ENCODE peak calls at places on chromosomes 16 and 17, in four cellular contexts. S, R, E and A are unnamed samples.

GRCh38 chr16:89446136-89446974 is 44.0 kb downstream of the ANKRD11 start:
- DNase-seq in S (no peak), R (no peak), E (no peak), A (no peak)

GRCh38 chr16:79728923-79729240 is 128.3 kb upstream of the MAF start:
- DNase-seq in S (no peak), R (no peak), E (no peak), A (no peak)

GRCh38 chr16:12412890-12413289 is 390.8 kb downstream of the CPPED1 start:
- DNase-seq in S (no peak), R (no peak), E (no peak), A (no peak)

GRCh38 chr16:57299719-57300386 is 15.4 kb upstream of the PLLP start:
- DNase-seq in S (peak; percentile 76), R (peak; percentile 89), E (peak; percentile 90), A (peak; percentile 87)

GRCh38 chr16:12265168-12265567 is 288.6 kb downstream of the SNX29 start:
- DNase-seq in S (no peak), R (no peak), E (no peak), A (no peak)

GRCh38 chr17:70276931-70277330 is 107.6 kb downstream of the KCNJ2 start:
- DNase-seq in S (no peak), R (no peak), E (no peak), A (no peak)

GRCh38 chr16:83964684-83965443 is 3.2 kb upstream of the NECAB2 start:
- DNase-seq in S (no peak), R (no peak), E (no peak), A (no peak)

GRCh38 chr16:15434425-15435215 is at the start of gene BMERB1:
- DNase-seq in S (no peak), R (no peak), E (peak; percentile 81), A (peak; percentile 83)

GRCh38 chr16:6611535-6611934 is 721.1 kb upstream of the RBFOX1 start:
- DNase-seq in S (no peak), R (no peak), E (no peak), A (no peak)

GRCh38 chr17:81710514-81711308 is 1.4 kb upstream of the SLC25A10 start:
- DNase-seq in S (no peak), R (no peak), E (no peak), A (no peak)

GRCh38 chr16:11976850-11977205 is 294 bp downstream of the SNX29 start:
- DNase-seq in S (no peak), R (no peak), E (no peak), A (no peak)

GRCh38 chr16:1895949-1896675 is 22.1 kb downstream of the HS3ST6 start:
- DNase-seq in S (no peak), R (no peak), E (no peak), A (no peak)

GRCh38 chr17:82330322-82331239 is 3.0 kb downstream of the SECTM1 start:
- DNase-seq in S (peak; percentile 31), R (no peak), E (no peak), A (no peak)

GRCh38 chr17:76370261-76370993 is 14.0 kb upstream of the SPHK1 start:
- DNase-seq in S (peak; percentile 65), R (no peak), E (no peak), A (no peak)

GRCh38 chr16:10949424-10949970 is 5.1 kb downstream of the CLEC16A start:
- DNase-seq in S (no peak), R (peak; percentile 66), E (no peak), A (peak; percentile 21)

GRCh38 chr17:69450131-69450530 is 35.6 kb downstream of the MAP2K6 start:
- DNase-seq in S (no peak), R (no peak), E (no peak), A (no peak)

GRCh38 chr17:38338535-38338934 is 5.2 kb downstream of the GPR179 start:
- DNase-seq in S (no peak), R (no peak), E (no peak), A (no peak)

GRCh38 chr16:60331168-60331567 is 1597.1 kb upstream of the GOT2 start:
- DNase-seq in S (no peak), R (no peak), E (no peak), A (no peak)

GRCh38 chr17:45361976-45362375 is 45.2 kb upstream of the MAP3K14 start:
- DNase-seq in S (no peak), R (no peak), E (no peak), A (no peak)

GRCh38 chr16:10308305-10309193 is 77.3 kb upstream of the ATF7IP2 start:
- DNase-seq in S (no peak), R (no peak), E (no peak), A (no peak)

GRCh38 chr16:54568897-54569807 is 282.6 kb upstream of the IRX3 start:
- DNase-seq in S (no peak), R (no peak), E (no peak), A (no peak)

GRCh38 chr17:80599546-80600305 is 55.1 kb downstream of the RPTOR start:
- DNase-seq in S (no peak), R (no peak), E (no peak), A (no peak)

GRCh38 chr16:4966736-4967453 is 8.8 kb downstream of the SEC14L5 start:
- DNase-seq in S (no peak), R (no peak), E (no peak), A (no peak)

GRCh38 chr17:40187238-40187637 is 10.0 kb downstream of the RAPGEFL1 start:
- DNase-seq in S (no peak), R (no peak), E (no peak), A (no peak)

GRCh38 chr16:15602285-15603044 is 40.5 kb downstream of the MARF1 start:
- DNase-seq in S (no peak), R (no peak), E (no peak), A (no peak)

GRCh38 chr17:43651621-43652480 is 9.9 kb downstream of the MEOX1 start:
- DNase-seq in S (no peak), R (no peak), E (no peak), A (peak; percentile 55)

GRCh38 chr17:44312396-44313104 is 4.1 kb downstream of the RUNDC3A start:
- DNase-seq in S (no peak), R (no peak), E (no peak), A (no peak)

GRCh38 chr17:79006001-79006400 is 3.6 kb downstream of the CANT1 start:
- DNase-seq in S (no peak), R (no peak), E (no peak), A (no peak)

GRCh38 chr17:31508310-31509094 is 117.0 kb downstream of the RAB11FIP4 start:
- DNase-seq in S (no peak), R (peak; percentile 71), E (no peak), A (no peak)

GRCh38 chr17:40071720-40072480 is 9.1 kb downstream of the THRA start:
- DNase-seq in S (no peak), R (no peak), E (no peak), A (no peak)

GRCh38 chr17:17152385-17152784 is 53.7 kb downstream of the PLD6 start:
- DNase-seq in S (no peak), R (no peak), E (no peak), A (no peak)

GRCh38 chr16:71383054-71383773 is 24.7 kb downstream of the CALB2 start:
- DNase-seq in S (no peak), R (no peak), E (no peak), A (no peak)

GRCh38 chr17:43314582-43314981 is 80.8 kb upstream of the RNU2-1 start:
- DNase-seq in S (no peak), R (no peak), E (no peak), A (no peak)

GRCh38 chr17:82344175-82344907 is 10.8 kb upstream of the SECTM1 start:
- DNase-seq in S (no peak), R (no peak), E (no peak), A (no peak)

GRCh38 chr17:39595294-39595693 is 12.4 kb downstream of the NEUROD2 start:
- DNase-seq in S (no peak), R (no peak), E (no peak), A (no peak)

GRCh38 chr17:34892864-34893263 is 68.4 kb downstream of the CCT6B start:
- DNase-seq in S (no peak), R (no peak), E (no peak), A (peak; percentile 59)

GRCh38 chr16:20966746-20967145 is 66.2 kb downstream of the LYRM1 start:
- DNase-seq in S (no peak), R (no peak), E (no peak), A (no peak)

GRCh38 chr16:20957153-20957552 is 56.6 kb downstream of the LYRM1 start:
- DNase-seq in S (no peak), R (no peak), E (no peak), A (no peak)

GRCh38 chr16:20956319-20956718 is 55.7 kb downstream of the LYRM1 start:
- DNase-seq in S (no peak), R (no peak), E (no peak), A (no peak)

DNA sequence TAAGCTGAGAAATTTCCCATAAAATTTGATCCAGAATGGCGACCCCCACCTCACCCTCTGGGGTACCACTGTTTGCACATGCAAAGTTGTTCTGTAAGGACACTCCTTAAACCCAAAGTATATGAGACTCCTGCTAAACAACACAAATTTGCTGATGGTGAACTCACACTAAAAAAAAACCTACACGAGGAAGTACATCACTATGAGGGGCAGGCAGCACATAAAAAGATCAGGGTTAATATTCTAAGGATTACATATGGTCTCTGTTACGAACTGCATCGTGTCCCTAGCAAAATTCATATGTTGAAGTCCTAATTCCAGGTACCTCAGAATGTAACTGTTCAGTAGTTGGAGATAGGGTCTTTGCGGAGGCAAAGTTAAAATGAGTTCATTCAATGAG is 60.3 kb downstream of the LYRM1 start:
- DNase-seq in S (no peak), R (no peak), E (no peak), A (no peak)
- TF ChIP-seq CTCF in S (no peak), R (no peak), E (no peak), A (no peak)

GRCh38 chr16:68651136-68651535 is 6.0 kb downstream of the CDH3 start:
- DNase-seq in S (no peak), R (no peak), E (no peak), A (no peak)
- TF ChIP-seq CTCF in S (no peak), R (no peak), E (no peak), A (no peak)

GRCh38 chr16:64983983-64984382 is 137.9 kb downstream of the CDH11 start:
- DNase-seq in S (peak; percentile 53), R (no peak), E (no peak), A (peak; percentile 48)
- TF ChIP-seq CTCF in S (peak; percentile 69), R (peak; percentile 25), E (peak; percentile 70), A (peak; percentile 62)

GRCh38 chr16:73565925-73566324 is 518.0 kb upstream of the ZFHX3 start:
- DNase-seq in S (no peak), R (no peak), E (no peak), A (no peak)

GRCh38 chr16:73568769-73569168 is 520.8 kb upstream of the ZFHX3 start:
- DNase-seq in S (no peak), R (no peak), E (no peak), A (no peak)

GRCh38 chr16:73569266-73569665 is 521.3 kb upstream of the ZFHX3 start:
- DNase-seq in S (no peak), R (no peak), E (no peak), A (no peak)

GRCh38 chr16:73563709-73564108 is 515.8 kb upstream of the ZFHX3 start:
- DNase-seq in S (no peak), R (no peak), E (no peak), A (no peak)

DNA sequence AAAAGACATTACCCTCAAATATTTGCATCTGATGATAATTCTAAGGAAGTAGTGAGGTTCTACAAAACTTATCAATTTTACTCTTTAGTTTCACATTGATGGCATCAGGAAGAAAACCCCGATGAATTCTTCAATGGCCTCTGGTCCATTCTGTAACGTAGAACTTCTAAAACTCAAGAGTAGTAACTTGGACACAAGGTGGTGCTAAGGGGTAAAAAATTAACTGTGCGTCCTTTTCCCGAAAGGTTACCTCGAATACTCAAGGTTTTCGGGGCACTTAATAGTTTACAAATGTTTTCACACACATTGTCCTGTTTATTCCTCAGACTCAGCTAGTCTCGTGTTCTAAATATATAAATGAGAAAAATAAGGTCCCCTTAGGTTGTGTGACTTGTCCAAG is 517.3 kb upstream of the ZFHX3 start:
- DNase-seq in S (no peak), R (no peak), E (no peak), A (no peak)
- TF ChIP-seq CTCF in S (no peak), R (peak; percentile 24), E (peak; percentile 58), A (peak; percentile 13)